ENCODE peak calls at places on chromosomes 1 and 21, in eight cellular contexts. One of them, this sample, is unnamed.
A peak's percentile ranks its signal among the peaks of the same experiment; 100 is the strongest.

GRCh38 chr1:26833432-26834405 is 7.2 kb downstream of the ZDHHC18 start:
- DNase-seq in neural crest cell: no peak
- DNase-seq in SW480: no peak
- DNase-seq in NCI-H774: no peak
- DNase-seq in NCI-H1436 treated with DMSO at 0.1 percent for 48 hours: no peak
- DNase-seq in kidney epithelial cell: no peak
- DNase-seq in ELR: no peak
- DNase-seq in HAP-1: no peak
- DNase-seq in this sample: peak; percentile 93

GRCh38 chr1:119772298-119772697 is 3.6 kb upstream of the HMGCS2 start:
- DNase-seq in neural crest cell: no peak
- DNase-seq in SW480: no peak
- DNase-seq in NCI-H774: no peak
- DNase-seq in NCI-H1436 treated with DMSO at 0.1 percent for 48 hours: no peak
- DNase-seq in kidney epithelial cell: no peak
- DNase-seq in ELR: no peak
- DNase-seq in HAP-1: no peak
- DNase-seq in this sample: no peak

GRCh38 chr21:28421716-28422480 is 570.8 kb downstream of the LTN1 start:
- DNase-seq in neural crest cell: no peak
- DNase-seq in SW480: no peak
- DNase-seq in NCI-H774: no peak
- DNase-seq in NCI-H1436 treated with DMSO at 0.1 percent for 48 hours: no peak
- DNase-seq in kidney epithelial cell: no peak
- DNase-seq in ELR: peak; percentile 49
- DNase-seq in HAP-1: no peak
- DNase-seq in this sample: no peak

GRCh38 chr1:242546849-242547724 is 22.6 kb upstream of the PLD5 start:
- DNase-seq in neural crest cell: no peak
- DNase-seq in SW480: no peak
- DNase-seq in NCI-H774: no peak
- DNase-seq in NCI-H1436 treated with DMSO at 0.1 percent for 48 hours: no peak
- DNase-seq in kidney epithelial cell: no peak
- DNase-seq in ELR: no peak
- DNase-seq in HAP-1: peak; percentile 37
- DNase-seq in this sample: no peak

GRCh38 chr1:112808861-112809684 is 93.9 kb upstream of the PPM1J start:
- DNase-seq in neural crest cell: peak; percentile 86
- DNase-seq in SW480: peak; percentile 56
- DNase-seq in NCI-H774: peak; percentile 30
- DNase-seq in NCI-H1436 treated with DMSO at 0.1 percent for 48 hours: no peak
- DNase-seq in kidney epithelial cell: no peak
- DNase-seq in ELR: peak; percentile 81
- DNase-seq in HAP-1: peak; percentile 67
- DNase-seq in this sample: peak; percentile 85

GRCh38 chr1:153697873-153698647 is 19.6 kb downstream of the NPR1 start:
- DNase-seq in neural crest cell: peak; percentile 18
- DNase-seq in SW480: no peak
- DNase-seq in NCI-H774: no peak
- DNase-seq in NCI-H1436 treated with DMSO at 0.1 percent for 48 hours: peak; percentile 64
- DNase-seq in kidney epithelial cell: no peak
- DNase-seq in ELR: no peak
- DNase-seq in HAP-1: peak; percentile 54
- DNase-seq in this sample: no peak

GRCh38 chr1:89890085-89890754 is 69.4 kb downstream of the LRRC8D start:
- DNase-seq in neural crest cell: no peak
- DNase-seq in SW480: no peak
- DNase-seq in NCI-H774: no peak
- DNase-seq in NCI-H1436 treated with DMSO at 0.1 percent for 48 hours: no peak
- DNase-seq in kidney epithelial cell: no peak
- DNase-seq in ELR: peak; percentile 92
- DNase-seq in HAP-1: peak; percentile 68
- DNase-seq in this sample: no peak

GRCh38 chr21:40765771-40766170 is 81.2 kb downstream of the DSCAM start:
- DNase-seq in neural crest cell: no peak
- DNase-seq in SW480: no peak
- DNase-seq in NCI-H774: no peak
- DNase-seq in NCI-H1436 treated with DMSO at 0.1 percent for 48 hours: peak; percentile 89
- DNase-seq in kidney epithelial cell: no peak
- DNase-seq in ELR: no peak
- DNase-seq in HAP-1: no peak
- DNase-seq in this sample: no peak

GRCh38 chr1:77342745-77343144 is 60.9 kb downstream of the AK5 start:
- DNase-seq in neural crest cell: no peak
- DNase-seq in SW480: no peak
- DNase-seq in NCI-H774: peak; percentile 56
- DNase-seq in NCI-H1436 treated with DMSO at 0.1 percent for 48 hours: no peak
- DNase-seq in kidney epithelial cell: no peak
- DNase-seq in ELR: no peak
- DNase-seq in HAP-1: no peak
- DNase-seq in this sample: no peak

GRCh38 chr1:218676991-218677390 is 331.9 kb downstream of the TGFB2 start:
- DNase-seq in neural crest cell: no peak
- DNase-seq in SW480: no peak
- DNase-seq in NCI-H774: no peak
- DNase-seq in NCI-H1436 treated with DMSO at 0.1 percent for 48 hours: no peak
- DNase-seq in kidney epithelial cell: no peak
- DNase-seq in ELR: no peak
- DNase-seq in HAP-1: no peak
- DNase-seq in this sample: no peak

GRCh38 chr21:38913120-38913975 is 107.6 kb downstream of the ETS2 start:
- DNase-seq in neural crest cell: peak; percentile 14
- DNase-seq in SW480: peak; percentile 96
- DNase-seq in NCI-H774: peak; percentile 82
- DNase-seq in NCI-H1436 treated with DMSO at 0.1 percent for 48 hours: no peak
- DNase-seq in kidney epithelial cell: no peak
- DNase-seq in ELR: peak; percentile 32
- DNase-seq in HAP-1: no peak
- DNase-seq in this sample: peak; percentile 61

GRCh38 chr1:211468595-211468994 is 23.4 kb downstream of the RD3 start:
- DNase-seq in neural crest cell: no peak
- DNase-seq in SW480: no peak
- DNase-seq in NCI-H774: no peak
- DNase-seq in NCI-H1436 treated with DMSO at 0.1 percent for 48 hours: no peak
- DNase-seq in kidney epithelial cell: no peak
- DNase-seq in ELR: no peak
- DNase-seq in HAP-1: no peak
- DNase-seq in this sample: no peak

GRCh38 chr1:26190373-26190987 is at the start of gene CATSPER4:
- DNase-seq in neural crest cell: no peak
- DNase-seq in SW480: peak; percentile 59
- DNase-seq in NCI-H774: no peak
- DNase-seq in NCI-H1436 treated with DMSO at 0.1 percent for 48 hours: no peak
- DNase-seq in kidney epithelial cell: no peak
- DNase-seq in ELR: peak; percentile 49
- DNase-seq in HAP-1: peak; percentile 34
- DNase-seq in this sample: no peak